ENCODE peak calls at places on chromosome 3, in ten cellular contexts. B, U, S, P, K, V, C, X, N and D are unnamed samples.

GRCh38 chr3:124409650-124410275 is 320.5 kb upstream of the UMPS start:
- DNase-seq in N (no peak), C (no peak), B (no peak), U (no peak), V (no peak), K (no peak), S (no peak), X (no peak), P (no peak), D (no peak)

GRCh38 chr3:49271047-49271446 is 6.0 kb downstream of the C3orf62 start:
- DNase-seq in C (no peak), U (no peak), K (no peak), N (no peak), V (no peak), X (no peak), B (no peak), S (no peak), P (no peak), D (no peak)

GRCh38 chr3:42682301-42683070 is 2.9 kb upstream of the KLHL40 start:
- DNase-seq in X (no peak), U (no peak), N (no peak), V (no peak), P (no peak), K (no peak), C (no peak), B (no peak), S (no peak), D (peak; percentile 1)

GRCh38 chr3:16309558-16309957 is 44.5 kb downstream of the OXNAD1 start:
- DNase-seq in N (no peak), B (no peak), C (no peak), K (no peak), X (no peak), P (no peak), V (no peak), S (no peak), U (no peak), D (no peak)

GRCh38 chr3:118543823-118544222 is 490.8 kb downstream of the IGSF11 start:
- DNase-seq in N (no peak), B (no peak), S (no peak), K (no peak), V (no peak), U (no peak), X (no peak), P (no peak), C (no peak), D (no peak)

GRCh38 chr3:27213450-27213849 is 155.7 kb downstream of the NEK10 start:
- DNase-seq in V (no peak), X (no peak), K (no peak), B (no peak), C (no peak), P (no peak), U (no peak), N (no peak), S (no peak), D (no peak)

GRCh38 chr3:184155644-184156521 is 706 bp downstream of the DVL3 start:
- DNase-seq in S (peak; percentile 31), N (peak; percentile 44), B (no peak), U (peak; percentile 30), C (no peak), X (peak; percentile 36), K (no peak), P (no peak), V (no peak), D (no peak)

GRCh38 chr3:190225186-190225692 is 97.0 kb downstream of the CLDN1 start:
- DNase-seq in U (no peak), S (no peak), B (no peak), C (no peak), K (no peak), P (no peak), N (peak; percentile 30), X (peak; percentile 24), V (no peak), D (no peak)

GRCh38 chr3:152961323-152961722 is 126.4 kb downstream of the P2RY1 start:
- DNase-seq in K (no peak), C (no peak), S (no peak), B (no peak), V (no peak), N (peak; percentile 64), X (peak; percentile 59), U (no peak), P (no peak), D (no peak)

GRCh38 chr3:16528581-16528993 is 15.1 kb upstream of the RFTN1 start:
- DNase-seq in U (no peak), C (no peak), P (no peak), B (no peak), S (no peak), N (no peak), K (no peak), X (no peak), V (no peak), D (no peak)

GRCh38 chr3:46824561-46824960 is 38.7 kb downstream of the MYL3 start:
- DNase-seq in N (no peak), S (no peak), P (no peak), K (no peak), X (no peak), B (no peak), U (no peak), C (no peak), V (no peak), D (no peak)

GRCh38 chr3:152937234-152937633 is 102.3 kb downstream of the P2RY1 start:
- DNase-seq in P (no peak), K (no peak), C (no peak), U (no peak), S (no peak), X (no peak), V (no peak), B (no peak), N (no peak), D (no peak)

GRCh38 chr3:136932978-136933812 is 24.6 kb upstream of the IL20RB start:
- DNase-seq in U (no peak), P (no peak), V (no peak), S (no peak), C (no peak), K (no peak), N (no peak), X (no peak), B (no peak), D (no peak)

DNA sequence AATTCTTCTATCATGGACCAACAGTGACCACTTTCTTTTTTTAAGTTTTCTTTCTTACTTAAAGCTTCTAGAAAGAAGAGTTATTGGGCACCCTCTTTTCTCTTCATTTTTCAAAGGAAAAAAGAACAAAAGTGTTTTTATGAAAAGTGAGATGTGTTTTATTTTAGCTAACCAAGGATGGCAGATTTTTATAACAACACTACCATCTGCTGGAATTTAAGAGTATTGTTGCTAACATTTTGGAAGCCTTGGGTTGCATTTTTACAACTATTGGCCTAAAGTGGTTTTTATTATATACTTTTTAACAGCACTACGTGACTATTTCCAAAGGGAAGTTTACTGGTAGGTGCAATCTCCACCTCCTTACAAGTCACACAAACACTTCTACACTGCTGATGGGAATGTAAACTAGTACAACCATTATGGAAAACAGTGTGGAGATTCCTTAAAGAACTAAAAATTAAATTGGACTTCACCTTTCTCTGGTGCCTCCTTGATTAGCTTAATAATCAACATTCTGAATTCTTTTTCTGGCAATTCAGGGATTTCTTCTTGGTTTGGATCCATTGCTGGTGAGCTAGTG is 237.7 kb upstream of the AGTR1 start:
- DNase-seq in K (no peak), C (no peak), X (no peak), N (no peak), P (no peak), S (no peak), B (no peak), V (no peak), U (no peak), D (no peak)
- TF ChIP-seq CTCF in K (peak; percentile 18), C (peak; percentile 12), X (peak; percentile 47), N (no peak), P (no peak), S (peak; percentile 11), B (no peak), V (no peak), U (peak; percentile 15), D (no peak)

DNA sequence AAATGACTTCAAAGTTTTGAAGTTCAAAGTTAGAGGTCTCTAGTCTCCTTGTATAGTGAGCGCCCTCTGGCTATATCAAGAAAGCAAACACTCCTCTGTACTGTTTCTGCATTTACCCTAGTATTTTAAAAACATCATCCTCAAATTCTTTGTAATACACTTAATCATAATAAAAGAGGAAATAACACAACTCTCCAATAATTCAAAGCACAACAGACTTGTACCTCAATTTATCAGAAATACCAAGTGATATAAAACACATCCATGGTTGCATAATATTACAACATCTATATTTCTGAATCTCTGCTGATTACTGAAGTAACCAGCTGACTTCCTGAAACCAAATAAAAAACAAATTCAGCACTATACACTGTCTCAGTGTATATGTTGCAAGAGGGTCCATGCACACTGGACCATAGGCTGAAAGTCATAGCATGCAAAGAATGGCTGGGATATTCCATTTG is 12.5 kb downstream of the PLOD2 start:
- DNase-seq in U (no peak), P (no peak), C (no peak), S (no peak), X (no peak), K (no peak), B (no peak), N (no peak), V (no peak), D (no peak)
- TF ChIP-seq CTCF in U (no peak), P (no peak), C (no peak), S (no peak), X (peak; percentile 40), K (no peak), B (no peak), N (no peak), V (peak; percentile 9), D (no peak)

GRCh38 chr3:57586778-57587177 is 10.4 kb downstream of the ARF4 start:
- DNase-seq in P (no peak), V (no peak), K (no peak), N (no peak), X (no peak), S (no peak), U (no peak), C (no peak), B (no peak), D (no peak)

GRCh38 chr3:57577786-57578185 is 19.4 kb downstream of the ARF4 start:
- DNase-seq in C (no peak), P (no peak), X (no peak), V (no peak), S (no peak), B (no peak), K (no peak), N (no peak), U (peak; percentile 17), D (no peak)

GRCh38 chr3:57587946-57588345 is 9.2 kb downstream of the ARF4 start:
- DNase-seq in X (no peak), P (no peak), C (no peak), N (no peak), S (no peak), U (no peak), B (no peak), V (no peak), K (no peak), D (no peak)

GRCh38 chr3:57583544-57583943 is 13.6 kb downstream of the ARF4 start:
- DNase-seq in U (no peak), B (no peak), N (no peak), S (no peak), C (no peak), P (no peak), X (no peak), V (no peak), K (no peak), D (no peak)

GRCh38 chr3:57582470-57583168 is 14.5 kb downstream of the ARF4 start:
- DNase-seq in S (peak; percentile 10), U (no peak), P (no peak), X (peak; percentile 21), B (peak; percentile 69), N (no peak), V (no peak), K (no peak), C (no peak), D (no peak)
- TF ChIP-seq CTCF in S (peak; percentile 28), U (no peak), P (no peak), X (peak; percentile 20), B (peak; percentile 34), N (no peak), V (no peak), K (no peak), C (peak; percentile 31), D (no peak)

GRCh38 chr3:56547486-56547885 is 9.5 kb upstream of the CCDC66 start:
- DNase-seq in N (no peak), U (no peak), K (no peak), B (no peak), C (no peak), X (no peak), P (no peak), S (no peak), V (no peak), D (no peak)
- TF ChIP-seq CTCF in N (no peak), U (no peak), K (no peak), B (no peak), C (no peak), X (no peak), P (no peak), S (no peak), V (no peak), D (no peak)